ENCODE peak calls at places on chromosomes 3 and 15, in nine cellular contexts. W, K, G, Z, F, N, A, D and C are unnamed samples.

GRCh38 chr3:185312006-185312405 is 50.9 kb upstream of the MAP3K13 start:
- DNase-seq in N (no peak), A (no peak), Z (no peak), K (no peak), G (no peak), D (no peak), W (no peak), F (no peak), C (no peak)

GRCh38 chr15:64854526-64854925 is 12.8 kb downstream of the PLEKHO2 start:
- DNase-seq in N (no peak), F (no peak), K (no peak), Z (no peak), W (no peak), G (no peak), A (no peak), D (no peak), C (no peak)

GRCh38 chr15:33013827-33014445 is 180.6 kb downstream of the FMN1 start:
- DNase-seq in F (peak), G (peak), Z (no peak), A (no peak), K (no peak), D (no peak), N (no peak), W (no peak), C (no peak)

GRCh38 chr15:68268405-68268804 is 9.1 kb upstream of the FEM1B start:
- DNase-seq in W (no peak), N (no peak), Z (no peak), K (no peak), G (no peak), F (no peak), A (no peak), D (no peak), C (no peak)

GRCh38 chr3:133452603-133453313 is 52.9 kb downstream of the BFSP2 start:
- DNase-seq in N (no peak), K (no peak), Z (no peak), G (no peak), A (no peak), F (no peak), W (no peak), D (no peak), C (no peak)

GRCh38 chr15:34693053-34693744 is 61.6 kb downstream of the GJD2 start:
- DNase-seq in Z (no peak), K (no peak), G (no peak), F (no peak), A (no peak), W (no peak), N (no peak), D (no peak), C (no peak)

GRCh38 chr3:160343132-160343531 is 55.9 kb downstream of the IFT80 start:
- DNase-seq in K (no peak), Z (peak), N (no peak), W (peak), A (peak), D (no peak), G (peak), F (peak), C (no peak)

GRCh38 chr15:97708252-97708651 is 252.3 kb upstream of the ARRDC4 start:
- DNase-seq in N (no peak), A (no peak), D (no peak), G (no peak), K (no peak), Z (no peak), W (no peak), F (no peak), C (no peak)

GRCh38 chr3:71726106-71726505 is 904 bp upstream of the EIF4E3 start:
- DNase-seq in K (no peak), D (no peak), A (no peak), W (no peak), Z (no peak), N (no peak), G (no peak), F (no peak), C (no peak)

GRCh38 chr3:123745184-123745855 is 138.8 kb downstream of the MYLK start:
- DNase-seq in K (no peak), Z (no peak), A (no peak), W (no peak), F (no peak), D (no peak), G (peak), N (no peak), C (no peak)

GRCh38 chr15:66789029-66790025 is 87.3 kb downstream of the SMAD6 start:
- DNase-seq in N (peak), Z (peak), K (no peak), G (peak), F (peak), A (no peak), W (no peak), D (no peak), C (no peak)

GRCh38 chr3:47713655-47714054 is 68.0 kb downstream of the SMARCC1 start:
- DNase-seq in N (no peak), A (no peak), G (no peak), W (no peak), K (no peak), D (no peak), Z (no peak), F (no peak), C (no peak)

GRCh38 chr3:32454731-32455608 is 47.7 kb downstream of the CMTM6 start:
- DNase-seq in G (no peak), F (no peak), K (no peak), Z (no peak), A (no peak), D (no peak), N (no peak), W (peak), C (no peak)

GRCh38 chr3:194270627-194271458 is 80.3 kb downstream of the CPN2 start:
- DNase-seq in N (no peak), G (no peak), A (peak), F (peak), Z (peak), W (no peak), K (peak), D (peak), C (no peak)

GRCh38 chr3:178707632-178708031 is 171.4 kb downstream of the KCNMB2 start:
- DNase-seq in A (no peak), G (no peak), Z (no peak), W (no peak), D (no peak), F (no peak), K (no peak), N (no peak), C (no peak)